ENCODE peak calls at places on chromosomes 6 and 20, in six cellular contexts. One of them, this sample, is unnamed.

GRCh38 chr6:96898241-96898851 is 655 bp upstream of the NDUFAF4 start:
- DNase-seq in H1: no peak
- DNase-seq in GM12878: no peak
- DNase-seq in HCT116: no peak
- DNase-seq in SK-N-SH: peak; percentile 3
- DNase-seq in K562: no peak
- DNase-seq in this sample: no peak

GRCh38 chr6:100171533-100172321 is 177.7 kb upstream of the MCHR2 start:
- DNase-seq in H1: no peak
- DNase-seq in GM12878: peak; percentile 60
- DNase-seq in HCT116: no peak
- DNase-seq in SK-N-SH: no peak
- DNase-seq in K562: no peak
- DNase-seq in this sample: no peak

GRCh38 chr20:63941282-63942060 is 14.7 kb downstream of the UCKL1 start:
- DNase-seq in H1: peak; percentile 86
- DNase-seq in GM12878: no peak
- DNase-seq in HCT116: no peak
- DNase-seq in SK-N-SH: no peak
- DNase-seq in K562: peak; percentile 93
- DNase-seq in this sample: peak; percentile 97

GRCh38 chr20:46011631-46012482 is 3.1 kb downstream of the MMP9 start:
- DNase-seq in H1: peak; percentile 100
- DNase-seq in GM12878: no peak
- DNase-seq in HCT116: peak; percentile 71
- DNase-seq in SK-N-SH: peak; percentile 59
- DNase-seq in K562: peak; percentile 92
- DNase-seq in this sample: peak; percentile 79

GRCh38 chr20:5316188-5317158 is at the start of gene PROKR2:
- DNase-seq in H1: peak; percentile 88
- DNase-seq in GM12878: no peak
- DNase-seq in HCT116: no peak
- DNase-seq in SK-N-SH: peak; percentile 88
- DNase-seq in K562: no peak
- DNase-seq in this sample: no peak

GRCh38 chr20:32536861-32537656 is 48.1 kb downstream of the NOL4L start:
- DNase-seq in H1: no peak
- DNase-seq in GM12878: no peak
- DNase-seq in HCT116: no peak
- DNase-seq in SK-N-SH: peak; percentile 59
- DNase-seq in K562: peak; percentile 76
- DNase-seq in this sample: peak; percentile 74

GRCh38 chr6:163720005-163720404 is 305.5 kb downstream of the QKI start:
- DNase-seq in H1: no peak
- DNase-seq in GM12878: no peak
- DNase-seq in HCT116: no peak
- DNase-seq in SK-N-SH: no peak
- DNase-seq in K562: no peak
- DNase-seq in this sample: peak; percentile 6

GRCh38 chr20:50701055-50701963 is 10.0 kb upstream of the RIPOR3 start:
- DNase-seq in H1: no peak
- DNase-seq in GM12878: no peak
- DNase-seq in HCT116: no peak
- DNase-seq in SK-N-SH: no peak
- DNase-seq in K562: no peak
- DNase-seq in this sample: no peak

GRCh38 chr6:19837511-19838441 is 606 bp downstream of the ID4 start:
- DNase-seq in H1: peak; percentile 74
- DNase-seq in GM12878: no peak
- DNase-seq in HCT116: no peak
- DNase-seq in SK-N-SH: peak; percentile 75
- DNase-seq in K562: no peak
- DNase-seq in this sample: no peak

GRCh38 chr20:2468581-2469407 is 1.8 kb downstream of the SNRPB start:
- DNase-seq in H1: no peak
- DNase-seq in GM12878: no peak
- DNase-seq in HCT116: no peak
- DNase-seq in SK-N-SH: no peak
- DNase-seq in K562: no peak
- DNase-seq in this sample: no peak

GRCh38 chr20:8720089-8720488 is 348.8 kb upstream of the PLCB4 start:
- DNase-seq in H1: no peak
- DNase-seq in GM12878: no peak
- DNase-seq in HCT116: no peak
- DNase-seq in SK-N-SH: no peak
- DNase-seq in K562: no peak
- DNase-seq in this sample: no peak

GRCh38 chr6:144284474-144284752 is 722 bp upstream of the UTRN start:
- DNase-seq in H1: no peak
- DNase-seq in GM12878: no peak
- DNase-seq in HCT116: no peak
- DNase-seq in SK-N-SH: no peak
- DNase-seq in K562: no peak
- DNase-seq in this sample: no peak

GRCh38 chr6:151325075-151326050 is 66.0 kb downstream of the ZBTB2 start:
- DNase-seq in H1: no peak
- DNase-seq in GM12878: no peak
- DNase-seq in HCT116: peak; percentile 78
- DNase-seq in SK-N-SH: peak; percentile 80
- DNase-seq in K562: no peak
- DNase-seq in this sample: no peak

GRCh38 chr6:47733879-47734558 is 35.6 kb downstream of the ADGRF4 start:
- DNase-seq in H1: no peak
- DNase-seq in GM12878: peak; percentile 7
- DNase-seq in HCT116: peak; percentile 26
- DNase-seq in SK-N-SH: peak; percentile 1
- DNase-seq in K562: no peak
- DNase-seq in this sample: peak; percentile 63

DNA sequence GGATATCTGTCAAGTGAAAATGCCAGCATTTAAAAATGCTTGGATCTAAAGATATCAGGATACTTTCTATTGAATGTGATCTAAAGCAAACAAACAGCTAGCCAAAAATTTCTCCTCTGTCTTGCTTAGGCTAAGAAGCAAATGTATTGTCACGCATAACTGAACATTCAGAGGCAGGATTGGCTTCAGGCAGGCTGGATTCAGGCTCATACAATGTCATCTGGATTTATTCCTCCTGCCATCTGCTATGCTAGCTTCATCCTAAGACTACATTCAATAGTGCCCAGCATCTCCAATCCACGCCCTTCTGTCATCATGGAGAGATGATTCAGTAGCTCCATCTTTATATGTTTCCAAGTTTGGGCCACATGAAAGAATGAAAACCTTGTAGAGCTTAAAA is 27.1 kb downstream of the PFDN4 start:
- DNase-seq in H1: no peak
- DNase-seq in GM12878: no peak
- DNase-seq in HCT116: no peak
- DNase-seq in SK-N-SH: no peak
- DNase-seq in K562: no peak
- DNase-seq in this sample: no peak
- TF ChIP-seq JUND in H1: no peak
- TF ChIP-seq JUND in GM12878: no peak
- TF ChIP-seq JUND in HCT116: no peak
- TF ChIP-seq JUND in SK-N-SH: no peak
- TF ChIP-seq JUND in K562: no peak
- TF ChIP-seq JUND in this sample: no peak

GRCh38 chr6:109804020-109804419 is 112.9 kb downstream of the FIG4 start:
- DNase-seq in H1: no peak
- DNase-seq in GM12878: no peak
- DNase-seq in HCT116: no peak
- DNase-seq in SK-N-SH: no peak
- DNase-seq in K562: no peak
- DNase-seq in this sample: no peak
- TF ChIP-seq JUND in H1: no peak
- TF ChIP-seq JUND in GM12878: no peak
- TF ChIP-seq JUND in HCT116: no peak
- TF ChIP-seq JUND in SK-N-SH: no peak
- TF ChIP-seq JUND in K562: no peak
- TF ChIP-seq JUND in this sample: no peak

GRCh38 chr6:25995507-25995906 is 32.9 kb downstream of the TRIM38 start:
- DNase-seq in H1: no peak
- DNase-seq in GM12878: no peak
- DNase-seq in HCT116: no peak
- DNase-seq in SK-N-SH: no peak
- DNase-seq in K562: no peak
- DNase-seq in this sample: no peak

GRCh38 chr6:25990172-25990873 is 27.7 kb downstream of the TRIM38 start:
- DNase-seq in H1: no peak
- DNase-seq in GM12878: no peak
- DNase-seq in HCT116: no peak
- DNase-seq in SK-N-SH: no peak
- DNase-seq in K562: no peak
- DNase-seq in this sample: no peak

GRCh38 chr6:25991785-25992412 is 29.3 kb downstream of the TRIM38 start:
- DNase-seq in H1: peak; percentile 67
- DNase-seq in GM12878: peak; percentile 48
- DNase-seq in HCT116: no peak
- DNase-seq in SK-N-SH: peak; percentile 74
- DNase-seq in K562: peak; percentile 77
- DNase-seq in this sample: peak; percentile 67

GRCh38 chr6:25992413-25993037 is 29.9 kb downstream of the TRIM38 start:
- DNase-seq in H1: peak; percentile 99
- DNase-seq in GM12878: peak; percentile 73
- DNase-seq in HCT116: peak; percentile 78
- DNase-seq in SK-N-SH: peak; percentile 94
- DNase-seq in K562: peak; percentile 95
- DNase-seq in this sample: peak; percentile 93

GRCh38 chr6:25993038-25993684 is 30.6 kb downstream of the TRIM38 start:
- DNase-seq in H1: no peak
- DNase-seq in GM12878: no peak
- DNase-seq in HCT116: no peak
- DNase-seq in SK-N-SH: peak; percentile 11
- DNase-seq in K562: no peak
- DNase-seq in this sample: no peak
- TF ChIP-seq JUND in H1: no peak
- TF ChIP-seq JUND in GM12878: no peak
- TF ChIP-seq JUND in HCT116: no peak
- TF ChIP-seq JUND in SK-N-SH: no peak
- TF ChIP-seq JUND in K562: no peak
- TF ChIP-seq JUND in this sample: no peak

GRCh38 chr20:57707849-57708693 is 1.7 kb downstream of the PMEPA1 start:
- DNase-seq in H1: no peak
- DNase-seq in GM12878: no peak
- DNase-seq in HCT116: no peak
- DNase-seq in SK-N-SH: no peak
- DNase-seq in K562: no peak
- DNase-seq in this sample: peak; percentile 50
- TF ChIP-seq JUND in H1: no peak
- TF ChIP-seq JUND in GM12878: no peak
- TF ChIP-seq JUND in HCT116: no peak
- TF ChIP-seq JUND in SK-N-SH: no peak
- TF ChIP-seq JUND in K562: no peak
- TF ChIP-seq JUND in this sample: no peak

GRCh38 chr20:24337551-24337950 is 131.9 kb upstream of the SYNDIG1 start:
- DNase-seq in H1: no peak
- DNase-seq in GM12878: no peak
- DNase-seq in HCT116: no peak
- DNase-seq in SK-N-SH: no peak
- DNase-seq in K562: no peak
- DNase-seq in this sample: no peak

GRCh38 chr20:24339179-24339578 is 130.2 kb upstream of the SYNDIG1 start:
- DNase-seq in H1: no peak
- DNase-seq in GM12878: no peak
- DNase-seq in HCT116: no peak
- DNase-seq in SK-N-SH: no peak
- DNase-seq in K562: no peak
- DNase-seq in this sample: no peak

GRCh38 chr20:24337074-24337473 is 132.4 kb upstream of the SYNDIG1 start:
- DNase-seq in H1: no peak
- DNase-seq in GM12878: no peak
- DNase-seq in HCT116: no peak
- DNase-seq in SK-N-SH: no peak
- DNase-seq in K562: no peak
- DNase-seq in this sample: no peak

GRCh38 chr20:24340933-24341332 is 128.5 kb upstream of the SYNDIG1 start:
- DNase-seq in H1: no peak
- DNase-seq in GM12878: no peak
- DNase-seq in HCT116: no peak
- DNase-seq in SK-N-SH: no peak
- DNase-seq in K562: no peak
- DNase-seq in this sample: no peak

DNA sequence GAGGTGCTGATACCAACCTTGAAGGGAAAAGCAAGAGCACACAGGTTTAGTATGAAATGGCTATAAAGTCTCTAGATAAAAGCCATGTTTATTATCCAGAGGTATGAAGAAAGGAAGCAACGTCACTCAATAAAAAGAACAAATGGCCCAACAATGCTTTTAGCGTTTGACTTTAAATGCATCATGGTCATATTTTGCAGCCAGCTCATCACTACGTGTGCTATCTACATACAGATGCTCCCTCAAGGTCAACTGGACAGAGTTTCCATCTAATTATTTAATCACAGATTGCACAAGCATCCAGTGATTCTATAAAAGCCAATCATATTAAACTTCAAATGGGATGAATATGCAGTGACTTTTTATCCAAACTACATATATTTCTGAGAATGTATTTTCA is 127.6 kb upstream of the SYNDIG1 start:
- DNase-seq in H1: no peak
- DNase-seq in GM12878: no peak
- DNase-seq in HCT116: no peak
- DNase-seq in SK-N-SH: no peak
- DNase-seq in K562: no peak
- DNase-seq in this sample: no peak
- TF ChIP-seq JUND in H1: no peak
- TF ChIP-seq JUND in GM12878: no peak
- TF ChIP-seq JUND in HCT116: no peak
- TF ChIP-seq JUND in SK-N-SH: no peak
- TF ChIP-seq JUND in K562: no peak
- TF ChIP-seq JUND in this sample: no peak

This sample was measured in T47D.